ENCODE peak calls at places on chromosomes 3 and 15, in eight cellular contexts. Y is neural progenitor cell, U is pancreas, B is fibroblast of lung, G is tibial artery, T is A549, C is K562, A is upper lobe of left lung. F is an unnamed sample.

GRCh38 chr3:130442284-130442683 is 74.7 kb upstream of the COL6A6 start:
- DNase-seq in Y (peak; percentile 6), U (no peak), B (peak; percentile 15), G (no peak), T (no peak), C (no peak), A (no peak), F (no peak)

GRCh38 chr3:121997372-121997771 is 24.7 kb downstream of the ILDR1 start:
- DNase-seq in Y (no peak), U (no peak), B (no peak), G (no peak), T (no peak), C (no peak), A (no peak), F (no peak)

GRCh38 chr15:60865507-60865906 is 363.6 kb downstream of the RORA start:
- DNase-seq in Y (no peak), U (no peak), B (no peak), G (no peak), T (no peak), C (no peak), A (no peak), F (no peak)

GRCh38 chr15:46413799-46414198 is 779.0 kb downstream of the SQOR start:
- DNase-seq in Y (no peak), U (no peak), B (peak; percentile 43), G (no peak), T (no peak), C (no peak), A (no peak), F (no peak)

GRCh38 chr3:52451237-52452083 is 2.4 kb downstream of the TNNC1 start:
- DNase-seq in Y (peak; percentile 46), U (no peak), B (no peak), G (no peak), T (no peak), C (peak; percentile 28), A (no peak), F (no peak)

GRCh38 chr15:43517354-43518072 is at the start of gene MAP1A:
- DNase-seq in Y (peak; percentile 74), U (no peak), B (peak; percentile 68), G (peak; percentile 59), T (no peak), C (peak; percentile 88), A (peak; percentile 81), F (peak; percentile 68)

GRCh38 chr3:150238995-150239612 is 169.0 kb upstream of the TSC22D2 start:
- DNase-seq in Y (peak; percentile 63), U (no peak), B (no peak), G (no peak), T (peak; percentile 68), C (no peak), A (no peak), F (no peak)

GRCh38 chr3:156448300-156448699 is 106.6 kb downstream of the SSR3 start:
- DNase-seq in Y (peak; percentile 57), U (no peak), B (peak; percentile 50), G (no peak), T (peak; percentile 41), C (peak; percentile 33), A (no peak), F (peak; percentile 23)

GRCh38 chr15:80849308-80849707 is 70.1 kb downstream of the CEMIP start:
- DNase-seq in Y (no peak), U (no peak), B (peak; percentile 76), G (no peak), T (peak; percentile 41), C (no peak), A (no peak), F (no peak)

GRCh38 chr3:156808025-156808424 is 18.1 kb upstream of the LEKR1 start:
- DNase-seq in Y (no peak), U (no peak), B (no peak), G (no peak), T (no peak), C (no peak), A (no peak), F (no peak)

GRCh38 chr3:127016043-127016343 is 33.1 kb downstream of the PLXNA1 start:
- DNase-seq in Y (no peak), U (no peak), B (no peak), G (no peak), T (no peak), C (no peak), A (peak; percentile 75), F (peak; percentile 47)

GRCh38 chr15:64903331-64903950 is 8.3 kb upstream of the ANKDD1A start:
- DNase-seq in Y (no peak), U (no peak), B (no peak), G (no peak), T (no peak), C (no peak), A (no peak), F (no peak)

GRCh38 chr3:143885803-143886427 is 37.6 kb upstream of the SLC9A9 start:
- DNase-seq in Y (peak; percentile 53), U (no peak), B (peak; percentile 45), G (no peak), T (peak; percentile 48), C (peak; percentile 41), A (no peak), F (peak; percentile 43)

GRCh38 chr3:126543457-126544090 is 15.2 kb downstream of the C3orf22 start:
- DNase-seq in Y (no peak), U (peak; percentile 24), B (no peak), G (no peak), T (no peak), C (no peak), A (peak; percentile 20), F (peak; percentile 7)

GRCh38 chr3:158097571-158098553 is 8.4 kb downstream of the SHOX2 start:
- DNase-seq in Y (peak; percentile 96), U (peak; percentile 92), B (no peak), G (no peak), T (peak; percentile 90), C (no peak), A (peak; percentile 95), F (peak; percentile 75)
- H3K4me3 ChIP-seq in Y (peak overlapping the region; percentile 58), U (peak overlapping the region; percentile 47), B (peak overlapping the region; percentile 42), G (peak overlapping the region; percentile 36), T (peak overlapping the region; percentile 64), C (no peak overlapping the region), A (peak overlapping the region; percentile 44), F (peak overlapping the region; percentile 42)

GRCh38 chr3:170502297-170502696 is 83.6 kb downstream of the SLC7A14 start:
- DNase-seq in Y (no peak), U (no peak), B (peak; percentile 59), G (no peak), T (no peak), C (no peak), A (no peak), F (peak; percentile 35)

GRCh38 chr3:170500462-170500861 is 81.8 kb downstream of the CLDN11 start:
- DNase-seq in Y (no peak), U (no peak), B (no peak), G (no peak), T (no peak), C (no peak), A (no peak), F (no peak)

GRCh38 chr3:170500995-170501394 is 82.3 kb downstream of the CLDN11 start:
- DNase-seq in Y (no peak), U (no peak), B (no peak), G (no peak), T (no peak), C (no peak), A (peak; percentile 27), F (no peak)

GRCh38 chr3:170497197-170497596 is 78.5 kb downstream of the CLDN11 start:
- DNase-seq in Y (no peak), U (no peak), B (peak; percentile 29), G (no peak), T (no peak), C (no peak), A (no peak), F (peak; percentile 49)

DNA sequence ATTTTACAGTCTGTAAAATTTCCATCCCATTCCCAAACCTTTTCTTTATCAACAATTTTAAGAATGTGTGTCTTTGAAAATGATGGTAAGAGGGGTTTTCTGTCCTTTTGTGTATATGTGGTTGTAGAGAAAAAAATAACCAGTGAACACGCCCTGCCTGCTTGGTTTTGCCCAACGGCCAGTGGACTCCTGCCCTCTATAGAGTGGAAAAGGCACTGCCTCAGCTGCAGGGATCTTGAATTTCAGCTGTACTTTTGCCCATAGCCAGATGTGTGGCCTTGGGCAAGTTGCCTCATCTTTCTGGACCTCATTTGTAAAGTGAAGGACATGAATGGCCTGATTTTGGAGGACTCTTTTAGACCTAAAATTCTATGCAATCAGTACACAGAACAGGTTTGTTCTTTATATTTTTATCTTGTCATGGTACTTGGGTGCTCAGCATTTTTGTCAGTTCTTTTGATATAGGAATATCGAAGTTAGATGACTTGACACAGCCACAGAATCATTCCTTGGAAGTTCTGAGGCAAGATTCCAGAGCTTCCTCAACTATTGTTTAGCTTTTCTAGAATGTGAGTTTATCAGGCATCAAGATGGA is 81.0 kb downstream of the CLDN11 start:
- DNase-seq in Y (peak; percentile 46), U (no peak), B (peak; percentile 84), G (peak; percentile 36), T (peak; percentile 61), C (peak; percentile 27), A (no peak), F (peak; percentile 85)
- TF ChIP-seq CTCF in Y (peak; percentile 67), U (peak; percentile 16), B (peak; percentile 62), G (no peak), T (peak; percentile 45), C (peak; percentile 75), A (peak; percentile 13), F (peak; percentile 66)

DNA sequence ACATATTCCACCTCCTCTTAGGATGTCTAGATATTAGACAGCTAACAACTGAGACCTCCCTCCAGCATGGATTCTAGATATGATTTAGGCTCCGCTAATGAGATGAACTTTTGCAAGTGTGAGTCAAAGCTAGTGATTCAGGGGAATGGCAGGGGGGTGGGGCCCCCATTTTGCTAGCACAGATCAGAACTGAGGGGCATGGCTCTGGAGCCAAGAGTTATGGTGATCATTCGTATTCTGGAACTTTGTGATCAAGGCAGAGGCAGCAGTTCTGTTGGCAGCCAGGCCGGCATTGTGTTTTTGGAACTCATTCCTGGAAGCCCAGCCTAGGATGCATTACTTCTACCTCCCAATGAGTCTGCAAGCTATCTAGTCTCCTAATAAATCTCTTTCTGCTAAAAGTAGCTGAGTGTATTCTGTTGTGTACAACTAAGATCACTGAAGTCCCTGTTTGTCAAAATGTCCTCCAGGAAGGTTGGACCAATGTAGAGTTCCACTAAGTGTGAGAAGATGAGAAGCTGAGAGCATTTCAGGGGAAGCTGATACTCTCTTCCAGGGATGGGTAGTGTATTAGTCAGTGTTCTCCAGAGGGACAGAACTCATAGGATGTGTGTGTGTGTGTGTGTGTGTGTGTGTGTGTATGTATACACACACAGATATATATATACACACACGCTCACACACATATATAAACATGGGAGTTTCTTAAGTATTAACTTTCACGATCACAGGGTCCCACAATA is 312.7 kb downstream of the TLE3 start:
- DNase-seq in Y (no peak), U (no peak), B (peak; percentile 3), G (no peak), T (no peak), C (no peak), A (no peak), F (no peak)
- H3K27ac ChIP-seq in Y (no peak overlapping the region), U (no peak overlapping the region), B (no peak overlapping the region), G (no peak overlapping the region), T (no peak overlapping the region), C (no peak overlapping the region), A (no peak overlapping the region), F (no peak overlapping the region)

GRCh38 chr15:45362419-45362818 is 15.9 kb downstream of the GATM start:
- DNase-seq in Y (no peak), U (no peak), B (no peak), G (no peak), T (no peak), C (no peak), A (no peak), F (no peak)
- H3K4me3 ChIP-seq in Y (no peak overlapping the region), U (no peak overlapping the region), B (no peak overlapping the region), G (no peak overlapping the region), T (no peak overlapping the region), C (no peak overlapping the region), A (no peak overlapping the region), F (no peak overlapping the region)

F was measured in testis.